ENCODE peak calls at places on chromosomes 6 and 20, in six cellular contexts. K is fibroblast of mammary gland; B is lower leg skin; X is heart right ventricle; F is activated CD8-positive, alpha-beta T cell treated with anti-CD3 and anti-CD28 coated beads for 36 hours; T is thoracic aorta. S is an unnamed sample.

GRCh38 chr6:133368664-133369063 is 127.5 kb downstream of the EYA4 start:
- DNase-seq in X (no peak), F (no peak), B (no peak), T (no peak), K (no peak), S (no peak)

GRCh38 chr6:7726416-7727149 is 684 bp downstream of the BMP6 start:
- DNase-seq in K (no peak), T (no peak), B (no peak), F (peak), X (no peak), S (no peak)

GRCh38 chr6:12097791-12098190 is 85.7 kb downstream of the HIVEP1 start:
- DNase-seq in X (no peak), F (no peak), T (no peak), B (no peak), K (peak), S (no peak)

GRCh38 chr6:6248651-6249050 is 71.8 kb downstream of the F13A1 start:
- DNase-seq in B (no peak), F (no peak), K (no peak), T (no peak), X (no peak), S (no peak)

GRCh38 chr6:7146079-7146828 is 38.5 kb downstream of the RREB1 start:
- DNase-seq in X (peak), B (peak), T (no peak), K (peak), F (peak), S (no peak)

GRCh38 chr6:85810558-85810957 is 167.9 kb upstream of the SYNCRIP start:
- DNase-seq in K (no peak), B (no peak), X (no peak), F (no peak), T (no peak), S (no peak)

GRCh38 chr20:25025986-25026605 is 31.8 kb downstream of the ACSS1 start:
- DNase-seq in F (no peak), T (no peak), K (no peak), X (no peak), B (no peak), S (no peak)

GRCh38 chr6:42294759-42295158 is 77.1 kb upstream of the MRPS10 start:
- DNase-seq in K (peak), X (no peak), T (no peak), F (no peak), B (no peak), S (no peak)

GRCh38 chr6:135972586-135972985 is 121.1 kb downstream of the PDE7B start:
- DNase-seq in B (no peak), T (no peak), X (no peak), K (no peak), F (no peak), S (no peak)

GRCh38 chr20:14879020-14879697 is 541.7 kb upstream of the FLRT3 start:
- DNase-seq in B (no peak), K (peak), X (no peak), T (no peak), F (no peak), S (no peak)

DNA sequence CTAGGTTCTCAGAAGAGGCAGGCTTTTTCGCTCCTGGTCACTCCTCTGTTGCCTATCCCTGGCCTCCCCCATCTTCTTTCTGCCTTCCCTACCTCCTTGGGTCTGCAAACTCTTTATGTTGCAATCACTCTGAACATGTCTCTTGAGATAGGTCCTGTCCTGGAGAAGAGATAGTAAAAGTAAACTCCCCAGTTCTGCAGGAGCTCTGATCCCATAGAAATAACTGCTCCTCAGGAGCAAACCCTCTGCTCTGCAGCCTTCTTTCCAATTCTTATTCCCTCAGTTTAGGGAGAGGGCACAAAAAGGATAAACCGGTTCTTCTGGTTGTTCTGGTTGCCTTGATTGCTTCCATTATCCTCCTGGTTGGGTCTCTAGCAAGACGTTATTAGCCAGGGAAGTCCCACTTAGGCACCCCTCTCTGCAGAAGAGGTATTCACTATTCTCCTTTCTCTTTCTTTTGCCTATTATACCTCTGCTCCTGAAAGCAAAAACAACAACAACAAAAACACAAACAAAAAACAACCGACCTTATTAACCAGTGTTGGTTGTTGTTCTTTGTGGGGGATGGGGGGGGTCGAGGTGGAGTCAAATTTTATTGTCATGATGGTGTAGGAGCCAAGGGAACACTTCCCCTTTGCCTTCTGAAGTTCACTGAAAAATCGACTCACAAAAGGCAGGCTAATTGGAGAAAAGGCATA is 973 bp downstream of the TRIM38 start:
- DNase-seq in F (no peak), X (no peak), T (no peak), K (peak), B (no peak), S (no peak)
- TF ChIP-seq CTCF in F (no peak), X (no peak), T (no peak), K (no peak), B (no peak), S (no peak)

DNA sequence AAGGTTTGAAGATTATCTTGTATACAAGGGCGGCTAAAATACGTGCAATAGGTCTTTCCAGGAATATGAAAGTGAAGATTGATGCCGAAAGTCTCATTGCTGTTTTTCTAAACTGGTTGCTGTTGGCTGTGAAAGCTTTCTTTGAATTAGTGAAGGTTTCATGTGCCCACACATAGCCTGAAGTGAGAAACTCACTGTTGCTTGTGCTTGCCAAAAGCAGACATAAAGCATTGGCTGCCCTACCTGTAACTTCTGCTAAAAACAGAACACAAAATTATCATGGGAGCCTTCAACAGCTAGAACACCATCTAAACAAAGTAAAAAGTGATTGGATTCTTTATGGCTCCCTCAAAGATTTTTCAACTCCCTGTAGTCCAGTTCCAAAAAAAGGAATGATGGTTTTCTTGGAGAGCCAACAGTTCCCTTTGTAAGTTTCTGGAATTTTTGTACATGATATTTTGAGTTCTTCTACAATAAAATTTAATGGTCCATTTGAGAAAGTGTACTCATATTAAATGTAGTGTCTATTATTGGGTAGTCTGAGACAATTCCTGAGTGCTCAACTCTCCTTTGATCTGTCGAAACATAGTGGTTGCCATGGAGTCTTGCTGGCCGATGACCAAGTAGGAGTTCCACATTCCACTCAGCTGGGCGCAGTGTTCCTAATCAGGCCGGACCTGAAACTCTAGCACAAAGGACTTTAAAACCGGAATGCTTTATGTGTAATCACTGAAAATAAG is 68.5 kb downstream of the PLEKHG1 start:
- DNase-seq in T (peak), X (peak), F (no peak), B (peak), K (peak), S (peak)
- TF ChIP-seq CTCF in T (peak), X (peak), F (no peak), B (no peak), K (peak), S (no peak)

DNA sequence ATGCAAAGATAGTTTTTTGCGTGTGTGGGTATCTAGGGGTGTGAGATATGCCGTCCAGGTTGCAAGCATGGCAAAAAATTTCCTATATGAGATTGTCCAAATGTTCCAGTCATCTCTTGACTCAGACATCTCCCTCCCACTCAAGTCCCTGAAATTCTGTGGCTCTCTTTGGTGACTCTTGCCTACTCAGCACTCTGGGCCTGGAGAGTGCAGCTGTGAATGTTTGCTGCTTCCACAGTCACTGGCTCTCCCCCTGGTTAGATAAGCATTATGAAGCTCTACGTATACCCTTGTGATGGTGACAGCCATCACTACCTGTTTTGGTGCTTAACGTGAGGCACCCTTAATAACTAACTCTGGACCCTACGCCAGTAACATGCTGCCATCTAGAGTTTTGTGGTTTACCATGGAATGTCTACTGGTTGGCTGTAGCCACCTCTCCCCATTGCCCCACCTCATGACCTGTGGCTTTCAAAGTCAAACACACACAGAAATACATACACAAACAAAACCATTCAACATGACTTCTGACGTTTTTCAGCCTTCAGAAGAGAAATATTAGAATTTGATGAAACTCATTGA is 621.9 kb upstream of the CITED2 start:
- DNase-seq in K (no peak), B (no peak), T (no peak), F (peak), X (no peak), S (no peak)
- TF ChIP-seq CTCF in K (no peak), B (no peak), T (no peak), F (no peak), X (no peak), S (no peak)

GRCh38 chr6:111478749-111479148 is 4.3 kb downstream of the REV3L start:
- DNase-seq in X (no peak), T (no peak), F (no peak), B (no peak), K (peak), S (no peak)
- TF ChIP-seq CTCF in X (no peak), T (no peak), F (peak), B (no peak), K (peak), S (no peak)

GRCh38 chr6:145727817-145728388 is 7.4 kb downstream of the EPM2A start:
- DNase-seq in F (no peak), X (no peak), B (no peak), K (no peak), T (no peak), S (no peak)
- TF ChIP-seq CTCF in F (no peak), X (no peak), B (no peak), K (no peak), T (no peak), S (no peak)

GRCh38 chr6:13929196-13929595 is 4.4 kb downstream of the RNF182 start:
- DNase-seq in F (no peak), K (no peak), X (no peak), T (no peak), B (no peak), S (no peak)

GRCh38 chr6:13926378-13926777 is 1.6 kb downstream of the RNF182 start:
- DNase-seq in T (no peak), F (no peak), K (no peak), X (no peak), B (no peak), S (no peak)

GRCh38 chr6:13924949-13925881 is at the start of gene RNF182:
- DNase-seq in K (no peak), B (no peak), X (no peak), F (no peak), T (no peak), S (no peak)

GRCh38 chr6:13924146-13924948 is 405 bp upstream of the RNF182 start:
- DNase-seq in T (no peak), X (peak), B (no peak), K (peak), F (peak), S (no peak)

DNA sequence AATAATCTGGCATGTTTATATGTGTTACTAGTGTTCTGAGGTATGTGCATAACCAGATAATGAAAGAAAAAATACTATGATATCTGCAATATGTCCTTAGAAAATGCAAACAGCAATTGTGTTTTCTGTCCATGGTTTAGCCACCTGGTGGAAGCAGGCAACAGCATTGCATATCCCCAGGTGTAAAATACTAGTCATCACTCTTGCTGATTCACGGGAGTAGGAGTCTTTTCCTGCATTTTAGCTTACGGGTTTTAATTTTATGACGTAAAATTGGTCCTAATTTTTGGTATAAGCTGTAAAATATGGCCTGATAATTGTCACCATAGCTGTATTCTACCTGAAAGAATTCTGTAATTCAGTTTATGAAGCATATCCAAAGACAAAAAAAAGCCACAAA is 2.5 kb downstream of the RNF182 start:
- DNase-seq in B (no peak), T (no peak), X (no peak), K (no peak), F (no peak), S (no peak)
- TF ChIP-seq CTCF in B (no peak), T (no peak), X (no peak), K (no peak), F (no peak), S (no peak)

GRCh38 chr20:47508228-47508752 is 6.6 kb downstream of the NCOA3 start:
- DNase-seq in K (no peak), X (no peak), T (no peak), B (no peak), F (no peak), S (no peak)
- TF ChIP-seq CTCF in K (no peak), X (no peak), T (no peak), B (no peak), F (no peak), S (no peak)

DNA sequence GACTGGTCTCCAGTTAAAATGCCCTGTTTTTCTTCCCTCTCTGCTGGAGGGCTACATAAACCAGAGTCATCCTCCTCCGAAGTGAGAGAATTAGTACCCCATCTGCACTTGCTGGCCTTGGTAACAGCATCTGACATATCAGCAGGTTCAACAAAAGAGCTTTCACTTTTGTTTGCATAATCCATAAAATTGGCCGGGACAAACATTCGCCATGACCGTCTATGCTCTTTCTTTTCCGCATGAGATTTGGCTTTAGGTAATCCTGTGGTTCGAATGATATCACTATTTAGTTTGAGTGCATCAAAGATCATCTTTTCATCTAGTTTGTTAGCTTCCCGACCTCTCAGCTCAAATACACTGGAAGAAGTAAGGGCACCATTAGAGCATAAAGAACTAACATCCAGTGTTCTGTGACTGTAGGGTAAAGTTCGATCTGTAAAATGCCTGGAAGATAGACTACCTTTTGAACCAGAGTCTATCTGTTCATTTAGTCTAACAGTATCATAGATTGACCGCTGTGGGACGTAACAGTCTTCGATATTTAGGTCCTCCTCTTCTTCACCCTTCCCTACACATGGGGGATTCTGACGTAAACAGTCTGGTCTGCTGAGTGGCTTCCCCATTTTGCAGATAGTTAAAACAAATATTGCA is 101.6 kb downstream of the DST start:
- DNase-seq in T (no peak), F (no peak), B (no peak), X (no peak), K (peak), S (no peak)
- TF ChIP-seq CTCF in T (no peak), F (no peak), B (no peak), X (no peak), K (no peak), S (no peak)